ENCODE peak calls at places on chromosomes 3 and 15, in ten cellular contexts. Z, T, O, W, G, S, A, X, Q and N are unnamed samples.

GRCh38 chr3:127485396-127486170 is 105.0 kb downstream of the TPRA1 start:
- DNase-seq in Z (no peak), T (no peak), O (no peak), W (no peak), G (no peak), S (no peak), A (peak), X (no peak), Q (no peak), N (peak)

GRCh38 chr15:63523306-63523990 is 19.1 kb downstream of the USP3 start:
- DNase-seq in Z (no peak), T (no peak), O (no peak), W (no peak), G (peak), S (no peak), A (no peak), X (no peak), Q (no peak), N (no peak)

GRCh38 chr15:101127503-101128076 is 124.3 kb downstream of the CHSY1 start:
- DNase-seq in Z (no peak), T (no peak), O (no peak), W (peak), G (peak), S (peak), A (peak), X (peak), Q (peak), N (peak)

GRCh38 chr3:169836058-169836941 is 23.6 kb upstream of the LRRC34 start:
- DNase-seq in Z (peak), T (no peak), O (no peak), W (no peak), G (peak), S (no peak), A (no peak), X (no peak), Q (no peak), N (no peak)

GRCh38 chr3:18559323-18559972 is 134.3 kb upstream of the SATB1 start:
- DNase-seq in Z (peak), T (peak), O (no peak), W (peak), G (peak), S (peak), A (peak), X (no peak), Q (peak), N (no peak)

GRCh38 chr15:29822685-29823459 is 604 bp upstream of the TJP1 start:
- DNase-seq in Z (peak), T (peak), O (no peak), W (peak), G (peak), S (no peak), A (peak), X (peak), Q (no peak), N (peak)

GRCh38 chr3:177615015-177615414 is 417.7 kb upstream of the TBL1XR1 start:
- DNase-seq in Z (no peak), T (no peak), O (no peak), W (peak), G (peak), S (no peak), A (peak), X (peak), Q (no peak), N (no peak)

GRCh38 chr3:186251948-186252619 is 110.0 kb downstream of the DGKG start:
- DNase-seq in Z (no peak), T (no peak), O (no peak), W (no peak), G (no peak), S (no peak), A (peak), X (no peak), Q (no peak), N (peak)

GRCh38 chr3:12832350-12833225 is 8.8 kb downstream of the RPL32 start:
- DNase-seq in Z (no peak), T (no peak), O (no peak), W (no peak), G (peak), S (no peak), A (no peak), X (no peak), Q (no peak), N (no peak)

GRCh38 chr3:143601738-143602480 is 246.4 kb downstream of the SLC9A9 start:
- DNase-seq in Z (no peak), T (no peak), O (no peak), W (peak), G (peak), S (no peak), A (no peak), X (peak), Q (no peak), N (no peak)